ENCODE peak calls at places on chromosomes 7 and 10, in four cellular contexts. C is endothelial cell, T is epithelial cell of esophagus, A is fibroblast of mammary gland. Q is an unnamed sample.

GRCh38 chr7:131606346-131607290 is 50.2 kb upstream of the PODXL start:
- DNase-seq in C (no peak), T (peak; percentile 44), A (no peak), Q (peak; percentile 57)

GRCh38 chr10:6141296-6142151 is 52.7 kb downstream of the RBM17 start:
- DNase-seq in C (no peak), T (peak; percentile 85), A (peak; percentile 97), Q (peak; percentile 84)

GRCh38 chr7:124945680-124946079 is 16.1 kb upstream of the POT1 start:
- DNase-seq in C (no peak), T (no peak), A (no peak), Q (no peak)

GRCh38 chr10:69492746-69493462 is 41.6 kb downstream of the TSPAN15 start:
- DNase-seq in C (no peak), T (no peak), A (no peak), Q (no peak)

GRCh38 chr7:19749658-19750057 is 23.8 kb downstream of the TMEM196 start:
- DNase-seq in C (no peak), T (peak; percentile 73), A (no peak), Q (peak; percentile 59)

GRCh38 chr10:49218480-49218879 is 30.3 kb upstream of the TMEM273 start:
- DNase-seq in C (no peak), T (no peak), A (no peak), Q (no peak)

GRCh38 chr7:122975341-122975740 is 20.2 kb downstream of the TAS2R16 start:
- DNase-seq in C (no peak), T (peak; percentile 5), A (peak; percentile 2), Q (peak; percentile 37)

GRCh38 chr7:52447781-52448180 is 587.7 kb upstream of the POM121L12 start:
- DNase-seq in C (no peak), T (peak; percentile 63), A (no peak), Q (peak; percentile 33)

GRCh38 chr10:63627376-63627775 is 106.2 kb downstream of the REEP3 start:
- DNase-seq in C (no peak), T (no peak), A (no peak), Q (no peak)

GRCh38 chr10:43197834-43198681 is 59.8 kb downstream of the CSGALNACT2 start:
- DNase-seq in C (peak; percentile 60), T (peak; percentile 9), A (no peak), Q (no peak)

GRCh38 chr10:3045471-3046209 is 21.7 kb upstream of the PFKP start:
- DNase-seq in C (peak; percentile 42), T (peak; percentile 69), A (peak; percentile 76), Q (peak; percentile 45)

GRCh38 chr10:23535381-23535780 is 96.5 kb downstream of the OTUD1 start:
- DNase-seq in C (no peak), T (no peak), A (no peak), Q (peak; percentile 21)

GRCh38 chr7:119724041-119724792 is 548.8 kb upstream of the KCND2 start:
- DNase-seq in C (no peak), T (no peak), A (no peak), Q (no peak)

GRCh38 chr10:92575961-92576360 is 2.1 kb upstream of the IDE start:
- DNase-seq in C (no peak), T (peak; percentile 87), A (peak; percentile 57), Q (peak; percentile 88)

GRCh38 chr7:148507741-148508285 is 82.8 kb upstream of the C7orf33 start:
- DNase-seq in C (no peak), T (no peak), A (no peak), Q (no peak)

GRCh38 chr10:93712593-93712992 is 10.2 kb upstream of the FRA10AC1 start:
- DNase-seq in C (no peak), T (no peak), A (no peak), Q (no peak)

GRCh38 chr7:105769951-105770628 is 106.3 kb downstream of the ATXN7L1 start:
- DNase-seq in C (no peak), T (peak; percentile 25), A (peak; percentile 10), Q (no peak)

GRCh38 chr10:124738441-124738840 is 5.7 kb downstream of the FAM53B start:
- DNase-seq in C (no peak), T (no peak), A (no peak), Q (no peak)

GRCh38 chr7:27394871-27395270 is 152.3 kb downstream of the EVX1 start:
- DNase-seq in C (no peak), T (no peak), A (no peak), Q (no peak)

GRCh38 chr10:86304436-86304835 is 62.2 kb downstream of the GRID1 start:
- DNase-seq in C (no peak), T (no peak), A (no peak), Q (no peak)

GRCh38 chr7:22468609-22469008 is 31.4 kb downstream of the STEAP1B start:
- DNase-seq in C (no peak), T (no peak), A (no peak), Q (no peak)

GRCh38 chr7:98254516-98254915 is 2.5 kb upstream of the TECPR1 start:
- DNase-seq in C (no peak), T (no peak), A (no peak), Q (peak; percentile 28)

GRCh38 chr7:95608344-95609173 is 12.2 kb upstream of the PDK4 start:
- DNase-seq in C (peak; percentile 70), T (peak; percentile 94), A (peak; percentile 99), Q (peak; percentile 93)

GRCh38 chr10:22325272-22325947 is 4.5 kb downstream of the BMI1 start:
- DNase-seq in C (peak; percentile 83), T (peak; percentile 43), A (peak; percentile 60), Q (no peak)

GRCh38 chr10:6813876-6814275 is 233.8 kb upstream of the PRKCQ start:
- DNase-seq in C (no peak), T (no peak), A (no peak), Q (no peak)

GRCh38 chr7:40800771-40801170 is 666.0 kb downstream of the SUGCT start:
- DNase-seq in C (peak; percentile 4), T (no peak), A (no peak), Q (no peak)

GRCh38 chr10:27240891-27241639 is 468 bp upstream of the ACBD5 start:
- DNase-seq in C (peak; percentile 38), T (peak; percentile 27), A (peak; percentile 14), Q (peak; percentile 19)

GRCh38 chr10:119022846-119023552 is 6.5 kb upstream of the NANOS1 start:
- DNase-seq in C (no peak), T (peak; percentile 59), A (peak; percentile 75), Q (peak; percentile 54)

GRCh38 chr10:13272164-13272571 is 27.7 kb downstream of the PHYH start:
- DNase-seq in C (no peak), T (no peak), A (peak; percentile 24), Q (no peak)

GRCh38 chr10:13270877-13271551 is 28.9 kb downstream of the PHYH start:
- DNase-seq in C (no peak), T (no peak), A (peak; percentile 53), Q (no peak)

GRCh38 chr10:13271552-13272163 is 28.2 kb downstream of the PHYH start:
- DNase-seq in C (peak; percentile 53), T (peak; percentile 16), A (peak; percentile 8), Q (peak; percentile 4)

DNA sequence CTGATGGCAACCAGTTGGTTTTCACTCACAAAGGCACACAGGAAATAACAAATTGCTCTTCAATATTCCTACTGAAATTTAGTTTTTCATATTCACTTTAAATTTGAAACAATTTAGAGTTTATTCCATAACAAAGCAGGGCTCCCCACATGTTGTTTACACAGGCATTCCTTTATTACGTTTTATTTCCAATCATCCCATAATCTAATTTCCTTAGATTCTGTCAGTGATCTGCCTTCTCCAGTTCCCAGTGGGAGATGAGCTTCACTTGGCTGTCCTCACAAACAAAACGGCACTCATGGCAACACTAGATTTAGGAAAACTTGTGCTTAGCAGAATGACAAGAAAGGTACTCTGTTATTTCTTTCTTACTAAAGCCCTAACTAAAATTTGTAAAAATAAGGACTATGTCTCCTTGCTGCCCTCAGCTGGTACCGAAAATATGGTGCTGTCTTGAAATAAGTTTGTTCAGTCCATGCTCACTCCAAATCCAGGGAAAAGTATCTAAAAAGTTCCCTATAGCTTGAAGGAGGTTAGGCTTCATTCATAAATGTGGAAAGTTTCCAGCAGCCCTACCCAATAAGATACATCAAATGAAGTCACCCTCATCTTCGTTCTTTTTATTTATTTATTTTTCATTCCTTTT is 23.0 kb downstream of the PHYH start:
- DNase-seq in C (no peak), T (no peak), A (peak; percentile 28), Q (no peak)
- TF ChIP-seq CTCF in C (no peak), T (no peak), A (peak; percentile 21), Q (no peak)

DNA sequence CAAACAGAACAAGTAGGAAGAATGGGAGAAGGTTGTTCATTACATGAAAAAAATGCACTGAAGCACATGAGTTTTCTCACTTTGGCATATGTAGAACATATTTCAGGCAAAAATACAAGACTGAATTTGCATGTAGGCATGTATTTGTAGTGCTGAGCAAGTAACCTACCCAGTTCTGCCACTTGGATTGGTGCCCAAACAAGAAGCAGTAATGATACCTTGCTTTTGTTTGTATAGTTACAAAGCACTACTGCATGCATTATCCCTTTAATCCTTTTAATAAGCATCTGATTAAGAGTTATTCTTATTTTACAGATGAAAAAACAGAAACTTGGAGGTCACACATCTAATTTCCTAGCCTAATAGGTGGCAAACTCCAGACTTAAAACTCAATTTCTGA is 23.1 kb upstream of the CTTNBP2 start:
- DNase-seq in C (no peak), T (peak; percentile 56), A (no peak), Q (peak; percentile 40)
- TF ChIP-seq CTCF in C (no peak), T (no peak), A (no peak), Q (no peak)

GRCh38 chr7:144787127-144787526 is 48.7 kb downstream of the TPK1 start:
- DNase-seq in C (peak; percentile 5), T (peak; percentile 48), A (no peak), Q (no peak)
- TF ChIP-seq CTCF in C (peak; percentile 43), T (peak; percentile 76), A (peak; percentile 6), Q (peak; percentile 25)

DNA sequence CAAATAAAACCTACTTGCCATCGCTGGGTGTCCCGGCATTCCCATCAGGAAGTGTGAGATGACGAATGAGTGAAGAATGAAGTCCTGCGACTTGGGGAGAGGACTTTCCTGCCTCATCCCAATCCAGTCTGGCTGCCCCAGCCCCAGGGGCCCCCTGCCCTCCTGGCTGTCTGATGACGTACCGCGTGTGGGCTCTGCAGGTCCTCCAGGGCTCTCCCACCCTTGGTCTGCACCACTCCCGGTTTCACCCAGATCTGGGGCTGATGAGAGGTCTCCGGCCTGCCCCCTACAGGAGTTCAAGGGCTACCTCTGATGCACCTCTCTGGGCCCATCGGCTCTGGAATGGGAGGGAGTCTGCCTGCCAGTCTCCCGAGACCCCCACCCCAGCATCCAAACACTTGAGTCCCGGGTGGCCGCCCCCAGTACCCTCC is 9.8 kb downstream of the ATP6V1F start:
- DNase-seq in C (no peak), T (peak; percentile 79), A (no peak), Q (peak; percentile 70)
- TF ChIP-seq CTCF in C (peak; percentile 19), T (peak; percentile 22), A (no peak), Q (peak; percentile 37)

DNA sequence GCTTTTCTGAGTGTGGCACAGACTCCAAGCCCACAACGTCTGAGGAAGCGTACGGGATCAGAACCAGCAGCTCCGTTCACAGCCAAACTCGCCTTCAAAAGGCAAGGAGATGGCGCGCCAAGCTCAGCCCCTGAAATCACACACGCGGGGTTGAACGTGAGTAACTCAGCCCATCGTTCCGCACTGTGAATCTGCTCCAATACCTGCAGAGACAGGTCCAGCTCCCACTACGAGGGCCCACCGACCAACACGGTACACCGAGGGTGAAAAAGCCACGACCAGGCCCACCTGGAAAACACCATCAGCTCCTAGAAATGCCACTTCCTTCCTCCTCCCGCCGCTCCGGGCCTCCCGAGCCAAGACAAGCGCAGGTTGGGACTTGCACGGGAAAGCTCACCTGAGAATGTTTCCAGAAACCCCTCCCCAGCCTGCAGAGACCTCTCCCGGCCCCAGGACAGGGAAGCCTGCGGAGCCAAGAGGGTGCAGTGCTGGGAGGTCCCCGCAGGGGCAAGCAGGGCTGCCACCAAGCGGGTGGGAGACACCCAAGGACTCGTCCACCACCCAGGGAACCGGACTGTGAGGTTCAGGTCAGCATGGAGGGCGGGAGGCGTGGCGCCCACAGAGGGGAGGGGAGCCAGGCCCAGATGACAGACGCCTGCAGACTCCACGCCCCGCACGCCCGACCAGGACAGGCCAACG is 93.9 kb upstream of the PDGFA start:
- DNase-seq in C (no peak), T (peak; percentile 77), A (no peak), Q (peak; percentile 65)
- TF ChIP-seq CTCF in C (no peak), T (no peak), A (no peak), Q (no peak)

Q was measured in bronchial epithelial cell.